ENCODE peak calls at places on chromosomes 13 and 19, in five cellular contexts. One of them, this sample, is unnamed.

GRCh38 chr13:95948646-95949045 is 104.6 kb downstream of the UGGT2 start:
- DNase-seq in thyroid gland: no peak
- DNase-seq in NCI-H1092: no peak
- DNase-seq in MCF 10A: peak; percentile 66
- DNase-seq in ureter: no peak
- DNase-seq in this sample: no peak

GRCh38 chr19:28444371-28444770 is 768.6 kb downstream of the UQCRFS1 start:
- DNase-seq in MCF 10A: no peak
- DNase-seq in thyroid gland: no peak
- DNase-seq in NCI-H1092: no peak
- DNase-seq in ureter: no peak
- DNase-seq in this sample: no peak

GRCh38 chr19:38877781-38878574 is at the start of gene RINL:
- DNase-seq in NCI-H1092: peak; percentile 60
- DNase-seq in thyroid gland: peak; percentile 17
- DNase-seq in ureter: peak; percentile 65
- DNase-seq in MCF 10A: no peak
- DNase-seq in this sample: no peak

GRCh38 chr19:12680034-12680433 is 1.6 kb downstream of the DHPS start:
- DNase-seq in NCI-H1092: no peak
- DNase-seq in ureter: no peak
- DNase-seq in thyroid gland: no peak
- DNase-seq in MCF 10A: no peak
- DNase-seq in this sample: no peak

GRCh38 chr19:18350490-18350889 is 10.1 kb downstream of the PGPEP1 start:
- DNase-seq in thyroid gland: no peak
- DNase-seq in MCF 10A: no peak
- DNase-seq in ureter: no peak
- DNase-seq in NCI-H1092: no peak
- DNase-seq in this sample: no peak

GRCh38 chr19:50214699-50215543 is 11.5 kb downstream of the MYH14 start:
- DNase-seq in thyroid gland: peak; percentile 98
- DNase-seq in MCF 10A: no peak
- DNase-seq in NCI-H1092: no peak
- DNase-seq in ureter: peak; percentile 90
- DNase-seq in this sample: peak; percentile 52

GRCh38 chr13:79530270-79530669 is 49.3 kb downstream of the NDFIP2 start:
- DNase-seq in thyroid gland: no peak
- DNase-seq in NCI-H1092: no peak
- DNase-seq in MCF 10A: no peak
- DNase-seq in ureter: no peak
- DNase-seq in this sample: no peak

GRCh38 chr19:42374826-42375376 is 15.2 kb downstream of the CNFN start:
- DNase-seq in NCI-H1092: no peak
- DNase-seq in MCF 10A: no peak
- DNase-seq in ureter: no peak
- DNase-seq in thyroid gland: no peak
- DNase-seq in this sample: no peak

GRCh38 chr13:61414686-61415664 is 674 bp downstream of the PCDH20 start:
- DNase-seq in ureter: no peak
- DNase-seq in thyroid gland: peak; percentile 67
- DNase-seq in MCF 10A: peak; percentile 71
- DNase-seq in NCI-H1092: peak; percentile 29
- DNase-seq in this sample: no peak

GRCh38 chr19:58479736-58480480 is 3.8 kb downstream of the ZNF446 start:
- DNase-seq in ureter: no peak
- DNase-seq in MCF 10A: no peak
- DNase-seq in thyroid gland: no peak
- DNase-seq in NCI-H1092: no peak
- DNase-seq in this sample: no peak